ENCODE peak calls at places on chromosomes 2 and 18, in eight cellular contexts. W, U, Z, F, A, Q, O and H are unnamed samples. For H3K4me1, the result is how much of the 10 kb centered on the place peaks cover.

GRCh38 chr2:230441188-230441897 is 25.3 kb downstream of the SP100 start:
- DNase-seq in Z (peak), W (no peak), O (peak), Q (peak), U (no peak), F (no peak), A (no peak), H (no peak)

GRCh38 chr2:190121971-190122370 is 59.4 kb upstream of the MSTN start:
- DNase-seq in A (no peak), U (no peak), Z (no peak), Q (no peak), F (no peak), W (no peak), O (peak), H (peak)

GRCh38 chr18:37711990-37712389 is 146.4 kb upstream of the CELF4 start:
- DNase-seq in Z (no peak), W (no peak), Q (no peak), U (no peak), A (no peak), F (no peak), O (no peak), H (no peak)

GRCh38 chr2:241390301-241391206 is 34.5 kb downstream of the FARP2 start:
- DNase-seq in F (no peak), Q (no peak), O (no peak), A (no peak), U (no peak), W (no peak), Z (no peak), H (no peak)

GRCh38 chr2:127072970-127073369 is 34.0 kb downstream of the BIN1 start:
- DNase-seq in A (no peak), U (no peak), Z (no peak), F (no peak), Q (no peak), W (no peak), O (no peak), H (no peak)

GRCh38 chr2:226124548-226125011 is 675.0 kb downstream of the IRS1 start:
- DNase-seq in O (no peak), A (no peak), W (no peak), Q (no peak), U (no peak), Z (no peak), F (no peak), H (no peak)

GRCh38 chr2:185245216-185245615 is 493.4 kb upstream of the FSIP2 start:
- DNase-seq in F (no peak), Z (no peak), Q (no peak), W (no peak), U (no peak), O (no peak), A (no peak), H (no peak)

GRCh38 chr2:102801858-102802699 is 40.2 kb downstream of the TMEM182 start:
- DNase-seq in A (no peak), F (no peak), Q (no peak), U (no peak), O (no peak), W (no peak), Z (no peak), H (no peak)

GRCh38 chr2:10983711-10984110 is 72.0 kb downstream of the KCNF1 start:
- DNase-seq in A (no peak), Z (no peak), Q (no peak), F (no peak), W (no peak), U (no peak), O (no peak), H (no peak)

GRCh38 chr2:230694241-230694640 is 18.4 kb upstream of the CAB39 start:
- DNase-seq in W (peak), F (no peak), O (no peak), A (no peak), U (no peak), Q (no peak), Z (no peak), H (no peak)

GRCh38 chr18:48786621-48787522 is 163.9 kb downstream of the SMAD7 start:
- DNase-seq in A (no peak), Q (no peak), U (peak), W (no peak), F (peak), Z (no peak), O (no peak), H (no peak)

GRCh38 chr2:103805746-103806145 is 1043.9 kb downstream of the TMEM182 start:
- DNase-seq in F (no peak), O (no peak), Q (no peak), U (no peak), A (no peak), Z (no peak), W (no peak), H (no peak)

GRCh38 chr18:10543277-10543676 is 17.4 kb downstream of the NAPG start:
- DNase-seq in W (no peak), Z (no peak), O (no peak), Q (no peak), U (no peak), F (no peak), A (no peak), H (no peak)
- H3K4me1 ChIP-seq in W (under half), Z (under half), O (under half), Q (under half), U (under half), F (under half), A (under half), H (under half)

GRCh38 chr2:129796216-129796615 is 183.2 kb upstream of the RAB6C start:
- DNase-seq in A (no peak), U (no peak), F (no peak), W (no peak), Z (no peak), O (no peak), Q (no peak), H (no peak)

GRCh38 chr2:129794116-129794515 is 185.3 kb upstream of the RAB6C start:
- DNase-seq in O (no peak), Q (no peak), U (no peak), A (no peak), W (no peak), F (no peak), Z (no peak), H (no peak)

GRCh38 chr2:129794517-129794916 is 184.9 kb upstream of the RAB6C start:
- DNase-seq in A (no peak), Q (no peak), U (no peak), O (no peak), Z (no peak), F (no peak), W (no peak), H (no peak)

GRCh38 chr2:129793326-129793955 is 186.0 kb upstream of the RAB6C start:
- DNase-seq in Q (no peak), O (no peak), F (no peak), W (no peak), Z (no peak), U (no peak), A (no peak), H (no peak)

DNA sequence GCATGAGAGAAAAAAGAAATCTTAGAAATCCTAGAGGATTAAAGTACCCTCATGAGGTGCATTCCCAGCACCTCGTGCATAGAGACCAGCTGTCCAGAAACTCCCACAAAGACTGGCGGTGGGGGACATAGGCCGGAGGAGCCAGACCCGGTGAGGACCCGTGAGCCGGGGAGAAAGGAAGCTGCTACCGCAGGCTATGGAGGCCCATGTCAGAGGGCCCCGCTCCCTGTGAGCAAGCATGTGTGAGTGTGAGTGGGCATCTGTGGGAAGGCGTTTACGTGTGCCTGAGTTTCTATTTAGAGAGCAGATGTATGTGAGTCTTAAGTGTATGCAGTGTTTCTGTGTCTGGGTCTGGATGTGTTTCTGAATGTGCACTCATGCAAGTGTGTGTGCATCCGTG is 187.8 kb upstream of the RAB6C start:
- DNase-seq in O (no peak), A (no peak), U (no peak), W (no peak), F (no peak), Z (no peak), Q (no peak), H (no peak)
- H3K4me1 ChIP-seq in O (under half), A (under half), U (under half), W (under half), F (under half), Z (under half), Q (under half), H (under half)

DNA sequence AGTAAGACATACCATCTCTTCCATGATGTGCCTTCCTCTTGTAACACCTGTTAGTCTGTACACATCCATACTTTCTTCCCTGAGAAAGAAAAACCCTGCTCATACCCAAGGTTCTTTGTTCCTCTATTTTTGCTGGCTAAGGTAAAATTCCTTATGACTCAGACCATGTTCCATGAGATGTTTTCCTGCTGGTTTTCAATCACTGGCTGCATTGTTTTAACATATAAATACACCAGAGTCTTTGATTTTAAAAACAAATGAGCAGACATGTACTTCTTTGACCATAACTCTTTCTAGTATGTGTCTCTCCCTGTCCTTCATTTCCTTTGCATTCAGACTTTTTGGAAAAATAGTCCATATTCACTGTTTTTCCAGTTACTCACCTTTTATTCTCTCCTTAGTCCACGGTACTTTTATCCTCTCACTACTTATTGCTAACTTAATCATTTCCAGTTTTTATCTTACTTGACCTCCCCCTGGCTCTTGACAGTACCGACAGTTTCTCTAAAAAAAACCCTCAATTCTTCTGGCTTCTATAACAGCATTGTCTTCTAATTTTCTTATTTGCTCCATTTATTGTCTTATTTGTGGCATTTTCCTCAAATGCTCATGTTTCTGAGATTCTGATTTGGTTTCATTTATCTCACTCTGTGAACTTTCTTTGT is 4.3 kb downstream of the VAPA start:
- DNase-seq in U (no peak), W (no peak), A (no peak), Q (no peak), Z (no peak), O (no peak), F (no peak), H (no peak)
- H3K4me1 ChIP-seq in U (under half), W (half or more), A (half or more), Q (under half), Z (half or more), O (half or more), F (half or more), H (half or more)

GRCh38 chr2:215022418-215022817 is 116.0 kb downstream of the ABCA12 start:
- DNase-seq in O (no peak), U (no peak), Q (no peak), W (no peak), Z (no peak), F (no peak), A (no peak), H (no peak)

GRCh38 chr2:215019085-215019484 is 119.3 kb downstream of the ABCA12 start:
- DNase-seq in Z (no peak), Q (no peak), W (no peak), U (no peak), F (no peak), A (no peak), O (no peak), H (no peak)

GRCh38 chr2:215019521-215020145 is 118.8 kb downstream of the ABCA12 start:
- DNase-seq in U (no peak), W (no peak), F (no peak), O (no peak), Z (no peak), A (no peak), Q (no peak), H (no peak)

GRCh38 chr2:215015421-215015820 is 123.0 kb downstream of the ABCA12 start:
- DNase-seq in W (no peak), A (no peak), Z (no peak), O (no peak), F (no peak), U (no peak), Q (no peak), H (no peak)

GRCh38 chr2:215020283-215020682 is 118.1 kb downstream of the ABCA12 start:
- DNase-seq in Z (no peak), A (no peak), W (no peak), O (no peak), F (no peak), Q (no peak), U (no peak), H (no peak)
- H3K4me1 ChIP-seq in Z (under half), A (under half), W (under half), O (under half), F (under half), Q (under half), U (under half), H (under half)